ENCODE peak calls at places on chromosomes 3 and 15, in nine cellular contexts. Y is fibroblast of the conjunctiva; E is anterior cingulate cortex; W is nephron progenitor cell; B is brain microvascular endothelial cell; Q is AG04449; A is PC-3; U is neural crest cell; R is activated CD8-positive, alpha-beta T cell treated with anti-CD3 and anti-CD28 coated beads, Interleukin-2, amount 10 ng/mL, durations not matched to agents 7 days and 5 days. F is an unnamed sample.
A peak's percentile ranks its signal among the peaks of the same experiment; 100 is the strongest.

GRCh38 chr3:194740859-194741486 is 55.3 kb downstream of the FAM43A start:
- DNase-seq in Y (no peak), R (no peak), Q (no peak), E (no peak), B (peak; percentile 62), U (no peak), A (peak; percentile 96), W (no peak), F (no peak)

GRCh38 chr3:43866529-43867353 is 176.0 kb downstream of the ABHD5 start:
- DNase-seq in B (peak; percentile 88), Y (peak; percentile 37), Q (peak; percentile 97), A (peak; percentile 96), R (no peak), E (no peak), U (no peak), W (no peak), F (no peak)

GRCh38 chr3:175852560-175852959 is 993.4 kb downstream of the NAALADL2 start:
- DNase-seq in A (no peak), Y (no peak), R (no peak), E (no peak), Q (no peak), U (no peak), W (no peak), B (no peak), F (no peak)

GRCh38 chr3:112811150-112811884 is 35.3 kb downstream of the CD200R1L start:
- DNase-seq in U (no peak), W (peak; percentile 10), Y (peak; percentile 83), R (no peak), A (no peak), E (no peak), Q (peak; percentile 87), B (peak; percentile 20), F (no peak)

GRCh38 chr3:172272699-172273098 is 175.6 kb downstream of the GHSR start:
- DNase-seq in Q (no peak), W (no peak), U (no peak), R (no peak), A (no peak), Y (peak; percentile 50), E (no peak), B (no peak), F (no peak)

GRCh38 chr15:80455668-80456442 is 51.7 kb downstream of the ARNT2 start:
- DNase-seq in A (peak; percentile 85), E (peak; percentile 30), Y (peak; percentile 85), U (peak; percentile 57), R (peak; percentile 69), W (peak; percentile 63), Q (peak; percentile 87), B (peak; percentile 86), F (peak; percentile 20)

GRCh38 chr3:79521221-79521848 is 246.5 kb downstream of the ROBO1 start:
- DNase-seq in A (peak; percentile 84), Y (peak; percentile 28), U (no peak), Q (no peak), E (no peak), W (peak; percentile 23), B (peak; percentile 56), R (no peak), F (peak; percentile 34)

GRCh38 chr3:182837855-182838454 is 44.7 kb downstream of the ATP11B start:
- DNase-seq in A (peak; percentile 65), Y (peak; percentile 18), Q (no peak), R (no peak), U (no peak), W (no peak), B (no peak), E (no peak), F (peak; percentile 10)

GRCh38 chr3:44584646-44585501 is at the start of gene ZNF660:
- DNase-seq in A (peak; percentile 26), E (peak; percentile 67), U (peak; percentile 72), W (peak; percentile 81), R (no peak), B (peak; percentile 38), Q (peak; percentile 5), Y (peak; percentile 53), F (peak; percentile 79)

GRCh38 chr3:27584874-27585273 is 100.7 kb upstream of the SLC4A7 start:
- DNase-seq in W (no peak), R (no peak), U (no peak), A (no peak), Y (no peak), Q (no peak), B (no peak), E (no peak), F (no peak)

GRCh38 chr3:50674349-50675178 is at the start of gene DOCK3:
- DNase-seq in U (peak; percentile 57), Q (no peak), B (no peak), E (peak; percentile 34), A (peak; percentile 60), Y (no peak), R (peak; percentile 64), W (peak; percentile 82), F (peak; percentile 34)